ENCODE peak calls at places on chromosome 19, in seven cellular contexts. One of them, this sample, is unnamed.

GRCh38 chr19:511101-511841 is 4.0 kb downstream of the TPGS1 start:
- DNase-seq in caudate nucleus: peak
- DNase-seq in NCI-H1105 treated with DMSO at 0.1 percent for 48 hours: peak
- DNase-seq in activated T-cell treated with anti-CD3 and anti-CD28 coated beads, Interleukin-2, amount 50 U/mL, for 72 hours: peak
- DNase-seq in NCI-H1694: no peak
- DNase-seq in NCI-H345: peak
- DNase-seq in brain microvascular endothelial cell: no peak
- DNase-seq in this sample: peak

GRCh38 chr19:58544591-58545285 is 874 bp downstream of the TRIM28 start:
- DNase-seq in caudate nucleus: no peak
- DNase-seq in NCI-H1105 treated with DMSO at 0.1 percent for 48 hours: no peak
- DNase-seq in activated T-cell treated with anti-CD3 and anti-CD28 coated beads, Interleukin-2, amount 50 U/mL, for 72 hours: peak
- DNase-seq in NCI-H1694: no peak
- DNase-seq in NCI-H345: no peak
- DNase-seq in brain microvascular endothelial cell: no peak
- DNase-seq in this sample: no peak

GRCh38 chr19:39502640-39503417 is 4.1 kb downstream of the DLL3 start:
- DNase-seq in caudate nucleus: no peak
- DNase-seq in NCI-H1105 treated with DMSO at 0.1 percent for 48 hours: no peak
- DNase-seq in activated T-cell treated with anti-CD3 and anti-CD28 coated beads, Interleukin-2, amount 50 U/mL, for 72 hours: peak
- DNase-seq in NCI-H1694: no peak
- DNase-seq in NCI-H345: no peak
- DNase-seq in brain microvascular endothelial cell: no peak
- DNase-seq in this sample: no peak

GRCh38 chr19:594265-594870 is 4.7 kb downstream of the HCN2 start:
- DNase-seq in caudate nucleus: no peak
- DNase-seq in NCI-H1105 treated with DMSO at 0.1 percent for 48 hours: no peak
- DNase-seq in activated T-cell treated with anti-CD3 and anti-CD28 coated beads, Interleukin-2, amount 50 U/mL, for 72 hours: no peak
- DNase-seq in NCI-H1694: no peak
- DNase-seq in NCI-H345: no peak
- DNase-seq in brain microvascular endothelial cell: no peak
- DNase-seq in this sample: no peak

GRCh38 chr19:42175952-42176648 is 41.4 kb downstream of the DEDD2 start:
- DNase-seq in caudate nucleus: no peak
- DNase-seq in NCI-H1105 treated with DMSO at 0.1 percent for 48 hours: peak
- DNase-seq in activated T-cell treated with anti-CD3 and anti-CD28 coated beads, Interleukin-2, amount 50 U/mL, for 72 hours: peak
- DNase-seq in NCI-H1694: no peak
- DNase-seq in NCI-H345: no peak
- DNase-seq in brain microvascular endothelial cell: no peak
- DNase-seq in this sample: peak

GRCh38 chr19:2974342-2974932 is 2.9 kb upstream of the TLE6 start:
- DNase-seq in caudate nucleus: no peak
- DNase-seq in NCI-H1105 treated with DMSO at 0.1 percent for 48 hours: no peak
- DNase-seq in activated T-cell treated with anti-CD3 and anti-CD28 coated beads, Interleukin-2, amount 50 U/mL, for 72 hours: peak
- DNase-seq in NCI-H1694: no peak
- DNase-seq in NCI-H345: no peak
- DNase-seq in brain microvascular endothelial cell: peak
- DNase-seq in this sample: no peak

GRCh38 chr19:54345938-54346386 is 7.0 kb upstream of the LILRA4 start:
- DNase-seq in caudate nucleus: no peak
- DNase-seq in NCI-H1105 treated with DMSO at 0.1 percent for 48 hours: no peak
- DNase-seq in activated T-cell treated with anti-CD3 and anti-CD28 coated beads, Interleukin-2, amount 50 U/mL, for 72 hours: no peak
- DNase-seq in NCI-H1694: no peak
- DNase-seq in NCI-H345: no peak
- DNase-seq in brain microvascular endothelial cell: no peak
- DNase-seq in this sample: no peak

GRCh38 chr19:11381535-11382369 is 2.4 kb downstream of the EPOR start:
- DNase-seq in caudate nucleus: no peak
- DNase-seq in NCI-H1105 treated with DMSO at 0.1 percent for 48 hours: peak
- DNase-seq in activated T-cell treated with anti-CD3 and anti-CD28 coated beads, Interleukin-2, amount 50 U/mL, for 72 hours: peak
- DNase-seq in NCI-H1694: no peak
- DNase-seq in NCI-H345: peak
- DNase-seq in brain microvascular endothelial cell: peak
- DNase-seq in this sample: peak

GRCh38 chr19:39136225-39136940 is 10.8 kb downstream of the PAK4 start:
- DNase-seq in caudate nucleus: no peak
- DNase-seq in NCI-H1105 treated with DMSO at 0.1 percent for 48 hours: no peak
- DNase-seq in activated T-cell treated with anti-CD3 and anti-CD28 coated beads, Interleukin-2, amount 50 U/mL, for 72 hours: no peak
- DNase-seq in NCI-H1694: no peak
- DNase-seq in NCI-H345: no peak
- DNase-seq in brain microvascular endothelial cell: no peak
- DNase-seq in this sample: no peak

GRCh38 chr19:17405250-17406038 is at the start of gene BST2:
- DNase-seq in caudate nucleus: peak
- DNase-seq in NCI-H1105 treated with DMSO at 0.1 percent for 48 hours: no peak
- DNase-seq in activated T-cell treated with anti-CD3 and anti-CD28 coated beads, Interleukin-2, amount 50 U/mL, for 72 hours: peak
- DNase-seq in NCI-H1694: no peak
- DNase-seq in NCI-H345: no peak
- DNase-seq in brain microvascular endothelial cell: peak
- DNase-seq in this sample: no peak

GRCh38 chr19:412356-413355 is 3.7 kb upstream of the C2CD4C start:
- DNase-seq in caudate nucleus: no peak
- DNase-seq in NCI-H1105 treated with DMSO at 0.1 percent for 48 hours: no peak
- DNase-seq in activated T-cell treated with anti-CD3 and anti-CD28 coated beads, Interleukin-2, amount 50 U/mL, for 72 hours: no peak
- DNase-seq in NCI-H1694: no peak
- DNase-seq in NCI-H345: peak
- DNase-seq in brain microvascular endothelial cell: no peak
- DNase-seq in this sample: no peak

GRCh38 chr19:19548915-19549537 is 11.0 kb downstream of the CILP2 start:
- DNase-seq in caudate nucleus: no peak
- DNase-seq in NCI-H1105 treated with DMSO at 0.1 percent for 48 hours: no peak
- DNase-seq in activated T-cell treated with anti-CD3 and anti-CD28 coated beads, Interleukin-2, amount 50 U/mL, for 72 hours: no peak
- DNase-seq in NCI-H1694: no peak
- DNase-seq in NCI-H345: no peak
- DNase-seq in brain microvascular endothelial cell: no peak
- DNase-seq in this sample: no peak

GRCh38 chr19:19402656-19403372 is 2.7 kb upstream of the GATAD2A start:
- DNase-seq in caudate nucleus: no peak
- DNase-seq in NCI-H1105 treated with DMSO at 0.1 percent for 48 hours: no peak
- DNase-seq in activated T-cell treated with anti-CD3 and anti-CD28 coated beads, Interleukin-2, amount 50 U/mL, for 72 hours: no peak
- DNase-seq in NCI-H1694: no peak
- DNase-seq in NCI-H345: no peak
- DNase-seq in brain microvascular endothelial cell: no peak
- DNase-seq in this sample: no peak

GRCh38 chr19:6693056-6693471 is 23.1 kb upstream of the TNFSF14 start:
- DNase-seq in caudate nucleus: no peak
- DNase-seq in NCI-H1105 treated with DMSO at 0.1 percent for 48 hours: no peak
- DNase-seq in activated T-cell treated with anti-CD3 and anti-CD28 coated beads, Interleukin-2, amount 50 U/mL, for 72 hours: no peak
- DNase-seq in NCI-H1694: no peak
- DNase-seq in NCI-H345: no peak
- DNase-seq in brain microvascular endothelial cell: no peak
- DNase-seq in this sample: no peak

GRCh38 chr19:35805518-35806102 is 7.0 kb downstream of the PRODH2 start:
- DNase-seq in caudate nucleus: no peak
- DNase-seq in NCI-H1105 treated with DMSO at 0.1 percent for 48 hours: peak
- DNase-seq in activated T-cell treated with anti-CD3 and anti-CD28 coated beads, Interleukin-2, amount 50 U/mL, for 72 hours: no peak
- DNase-seq in NCI-H1694: peak
- DNase-seq in NCI-H345: peak
- DNase-seq in brain microvascular endothelial cell: no peak
- DNase-seq in this sample: peak

GRCh38 chr19:1616875-1617274 is 11.6 kb upstream of the UQCR11 start:
- DNase-seq in caudate nucleus: no peak
- DNase-seq in NCI-H1105 treated with DMSO at 0.1 percent for 48 hours: no peak
- DNase-seq in activated T-cell treated with anti-CD3 and anti-CD28 coated beads, Interleukin-2, amount 50 U/mL, for 72 hours: no peak
- DNase-seq in NCI-H1694: no peak
- DNase-seq in NCI-H345: no peak
- DNase-seq in brain microvascular endothelial cell: no peak
- DNase-seq in this sample: no peak

GRCh38 chr19:46328079-46328478 is 18.8 kb upstream of the PPP5C start:
- DNase-seq in caudate nucleus: no peak
- DNase-seq in NCI-H1105 treated with DMSO at 0.1 percent for 48 hours: no peak
- DNase-seq in activated T-cell treated with anti-CD3 and anti-CD28 coated beads, Interleukin-2, amount 50 U/mL, for 72 hours: no peak
- DNase-seq in NCI-H1694: no peak
- DNase-seq in NCI-H345: no peak
- DNase-seq in brain microvascular endothelial cell: no peak
- DNase-seq in this sample: no peak

GRCh38 chr19:7739211-7739752 is 7.4 kb upstream of the CLEC4G start:
- DNase-seq in caudate nucleus: no peak
- DNase-seq in NCI-H1105 treated with DMSO at 0.1 percent for 48 hours: no peak
- DNase-seq in activated T-cell treated with anti-CD3 and anti-CD28 coated beads, Interleukin-2, amount 50 U/mL, for 72 hours: no peak
- DNase-seq in NCI-H1694: no peak
- DNase-seq in NCI-H345: no peak
- DNase-seq in brain microvascular endothelial cell: no peak
- DNase-seq in this sample: no peak

GRCh38 chr19:53157601-53158000 is 1.3 kb downstream of the ZNF347 start:
- DNase-seq in caudate nucleus: no peak
- DNase-seq in NCI-H1105 treated with DMSO at 0.1 percent for 48 hours: no peak
- DNase-seq in activated T-cell treated with anti-CD3 and anti-CD28 coated beads, Interleukin-2, amount 50 U/mL, for 72 hours: no peak
- DNase-seq in NCI-H1694: no peak
- DNase-seq in NCI-H345: no peak
- DNase-seq in brain microvascular endothelial cell: no peak
- DNase-seq in this sample: no peak

GRCh38 chr19:14035706-14036105 is 4.1 kb downstream of the IL27RA start:
- DNase-seq in caudate nucleus: no peak
- DNase-seq in NCI-H1105 treated with DMSO at 0.1 percent for 48 hours: no peak
- DNase-seq in activated T-cell treated with anti-CD3 and anti-CD28 coated beads, Interleukin-2, amount 50 U/mL, for 72 hours: no peak
- DNase-seq in NCI-H1694: no peak
- DNase-seq in NCI-H345: no peak
- DNase-seq in brain microvascular endothelial cell: peak
- DNase-seq in this sample: no peak

GRCh38 chr19:30395283-30395682 is 23.1 kb downstream of the ZNF536 start:
- DNase-seq in caudate nucleus: no peak
- DNase-seq in NCI-H1105 treated with DMSO at 0.1 percent for 48 hours: no peak
- DNase-seq in activated T-cell treated with anti-CD3 and anti-CD28 coated beads, Interleukin-2, amount 50 U/mL, for 72 hours: no peak
- DNase-seq in NCI-H1694: no peak
- DNase-seq in NCI-H345: no peak
- DNase-seq in brain microvascular endothelial cell: no peak
- DNase-seq in this sample: no peak

GRCh38 chr19:28878862-28879566 is 333.9 kb downstream of the UQCRFS1 start:
- DNase-seq in caudate nucleus: peak
- DNase-seq in NCI-H1105 treated with DMSO at 0.1 percent for 48 hours: peak
- DNase-seq in activated T-cell treated with anti-CD3 and anti-CD28 coated beads, Interleukin-2, amount 50 U/mL, for 72 hours: peak
- DNase-seq in NCI-H1694: peak
- DNase-seq in NCI-H345: peak
- DNase-seq in brain microvascular endothelial cell: peak
- DNase-seq in this sample: peak

GRCh38 chr19:5091576-5092215 is 122.8 kb downstream of the KDM4B start:
- DNase-seq in caudate nucleus: no peak
- DNase-seq in NCI-H1105 treated with DMSO at 0.1 percent for 48 hours: no peak
- DNase-seq in activated T-cell treated with anti-CD3 and anti-CD28 coated beads, Interleukin-2, amount 50 U/mL, for 72 hours: no peak
- DNase-seq in NCI-H1694: no peak
- DNase-seq in NCI-H345: no peak
- DNase-seq in brain microvascular endothelial cell: no peak
- DNase-seq in this sample: no peak

GRCh38 chr19:51702103-51702753 is 9.1 kb downstream of the SPACA6 start:
- DNase-seq in caudate nucleus: peak
- DNase-seq in NCI-H1105 treated with DMSO at 0.1 percent for 48 hours: no peak
- DNase-seq in activated T-cell treated with anti-CD3 and anti-CD28 coated beads, Interleukin-2, amount 50 U/mL, for 72 hours: peak
- DNase-seq in NCI-H1694: no peak
- DNase-seq in NCI-H345: no peak
- DNase-seq in brain microvascular endothelial cell: no peak
- DNase-seq in this sample: no peak

GRCh38 chr19:6678690-6679109 is 8.7 kb upstream of the TNFSF14 start:
- DNase-seq in caudate nucleus: no peak
- DNase-seq in NCI-H1105 treated with DMSO at 0.1 percent for 48 hours: no peak
- DNase-seq in activated T-cell treated with anti-CD3 and anti-CD28 coated beads, Interleukin-2, amount 50 U/mL, for 72 hours: peak
- DNase-seq in NCI-H1694: no peak
- DNase-seq in NCI-H345: no peak
- DNase-seq in brain microvascular endothelial cell: peak
- DNase-seq in this sample: no peak

GRCh38 chr19:13981467-13981866 is 24.7 kb downstream of the RFX1 start:
- DNase-seq in caudate nucleus: no peak
- DNase-seq in NCI-H1105 treated with DMSO at 0.1 percent for 48 hours: no peak
- DNase-seq in activated T-cell treated with anti-CD3 and anti-CD28 coated beads, Interleukin-2, amount 50 U/mL, for 72 hours: no peak
- DNase-seq in NCI-H1694: no peak
- DNase-seq in NCI-H345: no peak
- DNase-seq in brain microvascular endothelial cell: no peak
- DNase-seq in this sample: no peak

GRCh38 chr19:28956421-28956820 is 256.5 kb downstream of the UQCRFS1 start:
- DNase-seq in caudate nucleus: no peak
- DNase-seq in NCI-H1105 treated with DMSO at 0.1 percent for 48 hours: no peak
- DNase-seq in activated T-cell treated with anti-CD3 and anti-CD28 coated beads, Interleukin-2, amount 50 U/mL, for 72 hours: no peak
- DNase-seq in NCI-H1694: no peak
- DNase-seq in NCI-H345: no peak
- DNase-seq in brain microvascular endothelial cell: no peak
- DNase-seq in this sample: no peak

GRCh38 chr19:29269641-29270040 is 56.7 kb upstream of the UQCRFS1 start:
- DNase-seq in caudate nucleus: no peak
- DNase-seq in NCI-H1105 treated with DMSO at 0.1 percent for 48 hours: no peak
- DNase-seq in activated T-cell treated with anti-CD3 and anti-CD28 coated beads, Interleukin-2, amount 50 U/mL, for 72 hours: no peak
- DNase-seq in NCI-H1694: no peak
- DNase-seq in NCI-H345: no peak
- DNase-seq in brain microvascular endothelial cell: no peak
- DNase-seq in this sample: no peak

GRCh38 chr19:55353803-55354697 is 469 bp downstream of the COX6B2 start:
- DNase-seq in caudate nucleus: peak
- DNase-seq in NCI-H1105 treated with DMSO at 0.1 percent for 48 hours: peak
- DNase-seq in activated T-cell treated with anti-CD3 and anti-CD28 coated beads, Interleukin-2, amount 50 U/mL, for 72 hours: peak
- DNase-seq in NCI-H1694: peak
- DNase-seq in NCI-H345: peak
- DNase-seq in brain microvascular endothelial cell: peak
- DNase-seq in this sample: peak

GRCh38 chr19:4969772-4970531 is 1.0 kb downstream of the KDM4B start:
- DNase-seq in caudate nucleus: no peak
- DNase-seq in NCI-H1105 treated with DMSO at 0.1 percent for 48 hours: no peak
- DNase-seq in activated T-cell treated with anti-CD3 and anti-CD28 coated beads, Interleukin-2, amount 50 U/mL, for 72 hours: peak
- DNase-seq in NCI-H1694: no peak
- DNase-seq in NCI-H345: peak
- DNase-seq in brain microvascular endothelial cell: no peak
- DNase-seq in this sample: no peak

GRCh38 chr19:55689366-55690108 is 14.5 kb downstream of the EPN1 start:
- DNase-seq in caudate nucleus: no peak
- DNase-seq in NCI-H1105 treated with DMSO at 0.1 percent for 48 hours: no peak
- DNase-seq in activated T-cell treated with anti-CD3 and anti-CD28 coated beads, Interleukin-2, amount 50 U/mL, for 72 hours: no peak
- DNase-seq in NCI-H1694: no peak
- DNase-seq in NCI-H345: no peak
- DNase-seq in brain microvascular endothelial cell: no peak
- DNase-seq in this sample: no peak

GRCh38 chr19:16193466-16193865 is 4.2 kb upstream of the AP1M1 start:
- DNase-seq in caudate nucleus: no peak
- DNase-seq in NCI-H1105 treated with DMSO at 0.1 percent for 48 hours: no peak
- DNase-seq in activated T-cell treated with anti-CD3 and anti-CD28 coated beads, Interleukin-2, amount 50 U/mL, for 72 hours: no peak
- DNase-seq in NCI-H1694: no peak
- DNase-seq in NCI-H345: no peak
- DNase-seq in brain microvascular endothelial cell: no peak
- DNase-seq in this sample: no peak